ENCODE peak calls at places on chromosomes 3 and 15, in five cellular contexts. F is ureter, K is NCI-H1436, R is HS-27A, G is T-helper 17 cell. T is an unnamed sample.
A peak's percentile ranks its signal among the peaks of the same experiment; 100 is the strongest.

GRCh38 chr15:77476999-77477398 is 56.3 kb downstream of the HMG20A start:
- DNase-seq in F (no peak), K (no peak), R (no peak), G (no peak), T (no peak)

GRCh38 chr15:55526559-55527036 is 18.6 kb upstream of the DNAAF4 start:
- DNase-seq in F (no peak), K (peak; percentile 24), R (peak; percentile 30), G (no peak), T (no peak)

GRCh38 chr15:60508442-60508841 is 29.5 kb upstream of the ICE2 start:
- DNase-seq in F (no peak), K (no peak), R (no peak), G (no peak), T (no peak)

GRCh38 chr3:48118928-48119327 is 69.3 kb downstream of the CDC25A start:
- DNase-seq in F (no peak), K (no peak), R (no peak), G (no peak), T (no peak)

GRCh38 chr3:109413049-109413448 is 75.7 kb upstream of the DPPA4 start:
- DNase-seq in F (no peak), K (no peak), R (no peak), G (no peak), T (no peak)

GRCh38 chr15:49831206-49831965 is 210.5 kb downstream of the DTWD1 start:
- DNase-seq in F (no peak), K (no peak), R (no peak), G (no peak), T (no peak)

GRCh38 chr15:72902245-72902928 is 118.8 kb upstream of the ADPGK start:
- DNase-seq in F (peak; percentile 63), K (no peak), R (peak; percentile 77), G (no peak), T (no peak)

GRCh38 chr3:16513141-16514020 is at the start of gene RFTN1:
- DNase-seq in F (peak; percentile 49), K (no peak), R (no peak), G (peak; percentile 27), T (peak; percentile 65)

GRCh38 chr15:96851613-96852012 is 521.1 kb downstream of the NR2F2 start:
- DNase-seq in F (no peak), K (no peak), R (no peak), G (no peak), T (no peak)

GRCh38 chr15:68592054-68592453 is 13.3 kb downstream of the CORO2B start:
- DNase-seq in F (no peak), K (no peak), R (no peak), G (no peak), T (no peak)

GRCh38 chr3:42516443-42516842 is 14.0 kb downstream of the VIPR1 start:
- DNase-seq in F (no peak), K (no peak), R (no peak), G (no peak), T (no peak)

GRCh38 chr15:70094690-70095311 is 2.9 kb downstream of the TLE3 start:
- DNase-seq in F (no peak), K (no peak), R (no peak), G (no peak), T (no peak)

GRCh38 chr3:65338571-65338970 is 650.8 kb upstream of the ADAMTS9 start:
- DNase-seq in F (no peak), K (no peak), R (no peak), G (no peak), T (no peak)

GRCh38 chr3:46913644-46914043 is 36.1 kb downstream of the PTH1R start:
- DNase-seq in F (no peak), K (no peak), R (no peak), G (no peak), T (no peak)

GRCh38 chr3:183577336-183577735 is 21.8 kb upstream of the KLHL6 start:
- DNase-seq in F (no peak), K (no peak), R (no peak), G (no peak), T (no peak)

GRCh38 chr3:19547665-19548464 is 386.2 kb downstream of the EFHB start:
- DNase-seq in F (no peak), K (no peak), R (no peak), G (no peak), T (no peak)

GRCh38 chr15:90266061-90266431 is 574 bp downstream of the NGRN start:
- DNase-seq in F (no peak), K (peak; percentile 65), R (peak; percentile 53), G (peak; percentile 34), T (no peak)

GRCh38 chr3:81154611-81155143 is 606.8 kb downstream of the GBE1 start:
- DNase-seq in F (no peak), K (no peak), R (no peak), G (no peak), T (no peak)

GRCh38 chr3:60574046-60574769 is 677.0 kb downstream of the FHIT start:
- DNase-seq in F (no peak), K (no peak), R (no peak), G (no peak), T (no peak)

GRCh38 chr15:68191555-68191954 is 13.6 kb downstream of the CALML4 start:
- DNase-seq in F (no peak), K (no peak), R (no peak), G (no peak), T (no peak)

GRCh38 chr3:160755776-160756304 is at the start of gene PPM1L:
- DNase-seq in F (peak; percentile 59), K (peak; percentile 56), R (peak; percentile 3), G (peak; percentile 47), T (peak; percentile 69)

GRCh38 chr15:96349034-96349932 is 18.8 kb downstream of the NR2F2 start:
- DNase-seq in F (no peak), K (no peak), R (no peak), G (no peak), T (no peak)

GRCh38 chr3:86787091-86787490 is 203.9 kb downstream of the VGLL3 start:
- DNase-seq in F (no peak), K (no peak), R (peak; percentile 88), G (no peak), T (no peak)

GRCh38 chr15:46450112-46450809 is 815.4 kb downstream of the SQOR start:
- DNase-seq in F (no peak), K (no peak), R (no peak), G (no peak), T (no peak)

GRCh38 chr3:97815149-97815917 is 6.5 kb upstream of the CRYBG3 start:
- DNase-seq in F (no peak), K (no peak), R (no peak), G (no peak), T (no peak)

GRCh38 chr3:99838755-99839154 is 21.1 kb downstream of the CMSS1 start:
- DNase-seq in F (no peak), K (no peak), R (no peak), G (no peak), T (no peak)

GRCh38 chr15:29636140-29636539 is 186.1 kb downstream of the TJP1 start:
- DNase-seq in F (no peak), K (no peak), R (no peak), G (no peak), T (no peak)

GRCh38 chr3:52291508-52292181 is 4.0 kb downstream of the GLYCTK start:
- DNase-seq in F (no peak), K (no peak), R (no peak), G (no peak), T (peak; percentile 57)

GRCh38 chr3:57011022-57011421 is 49.4 kb upstream of the SPATA12 start:
- DNase-seq in F (no peak), K (no peak), R (no peak), G (no peak), T (no peak)

T was measured in activated B cell treated with CpG ODN at 0.5 μM for 24 hours.